ENCODE peak calls at places on chromosomes 11 and 22, in seven cellular contexts. H is GM23248; P is CD8-positive, alpha-beta T cell; Z is transverse colon; M is mucosa of descending colon; G is neural progenitor cell; F is choroid plexus epithelial cell. T is an unnamed sample.

GRCh38 chr11:123577081-123577598 is 77.3 kb downstream of the SCN3B start:
- DNase-seq in H (peak; percentile 81), P (peak; percentile 56), Z (peak; percentile 67), M (no peak), G (peak; percentile 77), F (peak; percentile 66), T (peak; percentile 46)

GRCh38 chr22:48659393-48659792 is 1168.3 kb downstream of the BRD1 start:
- DNase-seq in H (no peak), P (no peak), Z (no peak), M (no peak), G (no peak), F (no peak), T (no peak)

GRCh38 chr11:59173964-59174663 is 2.2 kb downstream of the DTX4 start:
- DNase-seq in H (peak; percentile 23), P (no peak), Z (peak; percentile 88), M (peak; percentile 85), G (peak; percentile 74), F (no peak), T (no peak)

GRCh38 chr11:112555491-112556364 is 295.1 kb upstream of the PLET1 start:
- DNase-seq in H (peak; percentile 34), P (peak; percentile 67), Z (peak; percentile 67), M (peak; percentile 45), G (peak; percentile 75), F (peak; percentile 62), T (peak; percentile 8)

GRCh38 chr11:2796091-2796490 is 89.5 kb downstream of the CDKN1C start:
- DNase-seq in H (no peak), P (no peak), Z (peak; percentile 6), M (peak; percentile 41), G (no peak), F (no peak), T (no peak)

GRCh38 chr11:120563698-120564572 is 52.4 kb downstream of the GRIK4 start:
- DNase-seq in H (no peak), P (no peak), Z (no peak), M (no peak), G (peak; percentile 88), F (peak; percentile 41), T (peak; percentile 15)

GRCh38 chr11:3044004-3044403 is 13.2 kb downstream of the CARS1 start:
- DNase-seq in H (peak; percentile 64), P (no peak), Z (no peak), M (no peak), G (no peak), F (peak; percentile 62), T (no peak)

GRCh38 chr11:72238040-72238450 is 5.9 kb downstream of the PHOX2A start:
- DNase-seq in H (peak; percentile 84), P (no peak), Z (peak; percentile 69), M (peak; percentile 73), G (peak; percentile 90), F (peak; percentile 80), T (peak; percentile 67)

GRCh38 chr11:117992136-117992535 is 5.9 kb downstream of the IL10RA start:
- DNase-seq in H (no peak), P (no peak), Z (no peak), M (no peak), G (no peak), F (no peak), T (no peak)

GRCh38 chr11:80773919-80774318 is 1333.1 kb upstream of the TENM4 start:
- DNase-seq in H (no peak), P (no peak), Z (no peak), M (no peak), G (peak; percentile 4), F (no peak), T (no peak)

GRCh38 chr11:22173532-22173931 is 19.4 kb upstream of the ANO5 start:
- DNase-seq in H (no peak), P (no peak), Z (no peak), M (no peak), G (no peak), F (no peak), T (no peak)

GRCh38 chr11:130839950-130840666 is 76.2 kb downstream of the SNX19 start:
- DNase-seq in H (peak; percentile 73), P (no peak), Z (no peak), M (no peak), G (no peak), F (peak; percentile 60), T (peak; percentile 61)

GRCh38 chr11:109123811-109124787 is 297.9 kb upstream of the C11orf87 start:
- DNase-seq in H (peak; percentile 30), P (no peak), Z (no peak), M (no peak), G (no peak), F (peak; percentile 75), T (peak; percentile 52)

GRCh38 chr11:27921472-27921871 is 186.5 kb downstream of the KIF18A start:
- DNase-seq in H (peak; percentile 51), P (no peak), Z (no peak), M (no peak), G (no peak), F (no peak), T (no peak)

GRCh38 chr11:124301482-124301881 is 12.3 kb downstream of the OR8D1 start:
- DNase-seq in H (no peak), P (no peak), Z (no peak), M (no peak), G (no peak), F (peak; percentile 81), T (peak; percentile 82)

GRCh38 chr22:23222033-23222840 is 41.9 kb downstream of the BCR start:
- DNase-seq in H (no peak), P (no peak), Z (no peak), M (no peak), G (no peak), F (no peak), T (no peak)

GRCh38 chr11:83521647-83522596 is 235.8 kb upstream of the CCDC90B start:
- DNase-seq in H (peak; percentile 46), P (no peak), Z (no peak), M (no peak), G (peak; percentile 57), F (peak; percentile 36), T (no peak)

GRCh38 chr11:7672960-7673723 is at the start of gene CYB5R2:
- DNase-seq in H (peak; percentile 78), P (no peak), Z (peak; percentile 81), M (peak; percentile 83), G (peak; percentile 83), F (peak; percentile 50), T (no peak)

GRCh38 chr22:48836673-48837340 is 990.9 kb downstream of the BRD1 start:
- DNase-seq in H (no peak), P (no peak), Z (no peak), M (no peak), G (no peak), F (no peak), T (no peak)

GRCh38 chr11:110308071-110308470 is 11.7 kb upstream of the RDX start:
- DNase-seq in H (no peak), P (no peak), Z (no peak), M (no peak), G (peak; percentile 11), F (no peak), T (no peak)

DNA sequence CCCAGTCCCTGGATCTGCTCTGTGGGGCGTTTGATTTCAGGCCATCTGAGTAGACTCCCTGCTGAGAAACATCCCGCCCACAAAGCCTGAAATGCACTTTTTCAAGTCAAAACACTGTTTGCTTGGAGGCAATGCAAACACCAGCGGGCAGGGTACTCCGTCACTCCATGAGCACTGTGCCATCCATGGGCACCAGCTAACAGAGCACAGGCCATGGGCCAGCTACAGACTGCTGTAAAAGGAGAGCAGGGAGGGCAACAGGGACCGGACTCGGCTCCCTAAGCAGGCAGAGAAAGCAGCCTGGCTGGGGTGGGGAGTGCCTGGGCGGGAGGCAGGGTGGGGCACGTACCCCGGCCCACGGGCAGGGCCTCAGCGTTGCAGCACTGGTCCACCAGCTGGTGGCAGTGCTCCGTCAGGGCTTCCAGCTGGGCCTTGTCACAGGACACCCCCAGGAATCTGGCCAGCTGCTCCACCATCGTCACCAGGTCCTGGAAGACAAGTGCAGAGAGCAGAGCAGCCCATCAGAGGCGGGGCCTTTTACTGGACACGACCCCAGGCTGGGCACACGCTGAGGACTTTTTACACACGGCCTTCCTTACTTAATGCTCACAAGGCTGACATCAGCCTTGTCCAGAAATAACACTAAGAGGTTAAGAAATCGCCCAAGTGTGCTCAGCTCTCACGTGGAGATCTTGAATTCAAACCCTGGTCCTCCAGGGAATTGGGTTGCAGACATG is 16.8 kb upstream of the EFCAB6 start:
- DNase-seq in H (peak; percentile 63), P (no peak), Z (no peak), M (no peak), G (no peak), F (peak; percentile 71), T (peak; percentile 29)
- H3K4me3 ChIP-seq in H (no peak overlapping the region), P (no peak overlapping the region), Z (no peak overlapping the region), M (no peak overlapping the region), G (no peak overlapping the region), F (no peak overlapping the region), T (no peak overlapping the region)

GRCh38 chr11:17385492-17385891 is 3.0 kb downstream of the KCNJ11 start:
- DNase-seq in H (no peak), P (no peak), Z (no peak), M (no peak), G (no peak), F (no peak), T (no peak)

GRCh38 chr11:17384002-17384511 is 4.4 kb downstream of the KCNJ11 start:
- DNase-seq in H (peak; percentile 85), P (peak; percentile 65), Z (peak; percentile 83), M (peak; percentile 81), G (peak; percentile 94), F (peak; percentile 90), T (peak; percentile 77)

GRCh38 chr11:17386331-17387084 is 2.0 kb downstream of the KCNJ11 start:
- DNase-seq in H (peak; percentile 69), P (no peak), Z (peak; percentile 63), M (no peak), G (peak; percentile 69), F (peak; percentile 73), T (peak; percentile 11)

GRCh38 chr11:17387280-17387679 is 1.2 kb downstream of the KCNJ11 start:
- DNase-seq in H (no peak), P (no peak), Z (no peak), M (no peak), G (no peak), F (no peak), T (no peak)

GRCh38 chr11:17385926-17386325 is 2.5 kb downstream of the KCNJ11 start:
- DNase-seq in H (no peak), P (no peak), Z (no peak), M (no peak), G (no peak), F (no peak), T (no peak)
- H3K4me3 ChIP-seq in H (no peak overlapping the region), P (no peak overlapping the region), Z (no peak overlapping the region), M (no peak overlapping the region), G (no peak overlapping the region), F (no peak overlapping the region), T (no peak overlapping the region)

GRCh38 chr22:38270091-38270972 is 2.5 kb downstream of the TMEM184B start:
- DNase-seq in H (peak; percentile 53), P (no peak), Z (no peak), M (no peak), G (no peak), F (peak; percentile 50), T (peak; percentile 34)
- H3K4me3 ChIP-seq in H (peak overlapping the region; percentile 77), P (no peak overlapping the region), Z (no peak overlapping the region), M (no peak overlapping the region), G (no peak overlapping the region), F (peak overlapping the region; percentile 89), T (peak overlapping the region; percentile 8)

DNA sequence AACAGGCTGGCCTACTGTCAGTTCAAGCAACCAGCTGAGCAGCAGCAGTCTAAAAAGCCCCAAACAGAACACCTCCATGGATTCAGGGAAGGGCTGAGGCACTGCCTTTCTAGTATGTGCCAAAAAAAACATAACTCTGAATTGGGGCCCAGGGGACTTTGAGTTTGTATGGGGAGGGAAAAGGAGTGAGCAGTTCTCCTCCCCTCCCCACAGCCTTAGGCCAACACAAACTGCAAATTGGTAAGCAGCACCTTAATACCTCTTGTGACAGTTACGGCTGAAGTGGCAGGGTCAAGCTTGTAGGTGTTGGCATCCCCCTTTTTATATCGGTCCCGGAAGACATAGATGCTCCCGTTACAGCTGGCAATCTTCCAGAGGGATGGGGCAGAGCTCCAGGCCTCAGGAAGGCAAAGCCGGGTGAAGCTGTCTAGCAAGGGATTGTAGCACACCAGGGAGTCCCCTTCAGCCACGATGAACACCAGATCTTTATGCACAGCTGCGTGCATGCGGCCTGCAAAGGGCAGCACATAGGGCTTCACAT is 6.0 kb downstream of the KBTBD4 start:
- DNase-seq in H (peak; percentile 33), P (no peak), Z (no peak), M (no peak), G (no peak), F (peak; percentile 43), T (peak; percentile 33)
- H3K4me3 ChIP-seq in H (no peak overlapping the region), P (no peak overlapping the region), Z (no peak overlapping the region), M (no peak overlapping the region), G (no peak overlapping the region), F (no peak overlapping the region), T (no peak overlapping the region)

T was measured in astrocyte of the spinal cord.